ENCODE peak calls at places on chromosomes 4 and X, in eight cellular contexts. T, I, N, J, Q, E, F and P are unnamed samples. For H3K4me1, the result is how much of the 10 kb centered on the place peaks cover.

GRCh38 chrX:13473666-13474516 is 95.5 kb upstream of the EGFL6 start:
- DNase-seq in T (peak), I (no peak), N (no peak), J (no peak), Q (no peak), E (no peak), F (no peak), P (peak)

GRCh38 chrX:133413218-133413925 is 1.9 kb downstream of the GPC4 start:
- DNase-seq in T (no peak), I (no peak), N (no peak), J (peak), Q (no peak), E (no peak), F (no peak), P (no peak)

GRCh38 chrX:56764975-56765791 is 36.1 kb downstream of the NBDY start:
- DNase-seq in T (peak), I (no peak), N (no peak), J (no peak), Q (no peak), E (no peak), F (no peak), P (no peak)

GRCh38 chr4:40718571-40718970 is 31.2 kb upstream of the NSUN7 start:
- DNase-seq in T (peak), I (no peak), N (no peak), J (no peak), Q (no peak), E (peak), F (peak), P (no peak)

GRCh38 chrX:22135171-22135711 is 103.1 kb downstream of the PHEX start:
- DNase-seq in T (peak), I (no peak), N (no peak), J (no peak), Q (peak), E (no peak), F (no peak), P (peak)

GRCh38 chr4:26459756-26460530 is 30.3 kb downstream of the CCKAR start:
- DNase-seq in T (no peak), I (no peak), N (no peak), J (no peak), Q (no peak), E (no peak), F (no peak), P (no peak)

GRCh38 chrX:53047228-53047627 is 1.4 kb upstream of the GPR173 start:
- DNase-seq in T (no peak), I (no peak), N (no peak), J (no peak), Q (peak), E (no peak), F (no peak), P (no peak)

GRCh38 chrX:10582945-10583344 is 37.4 kb downstream of the MID1 start:
- DNase-seq in T (no peak), I (no peak), N (no peak), J (no peak), Q (no peak), E (no peak), F (no peak), P (peak)

GRCh38 chr4:143768007-143768591 is 67.6 kb upstream of the FREM3 start:
- DNase-seq in T (no peak), I (no peak), N (no peak), J (no peak), Q (no peak), E (no peak), F (no peak), P (peak)

GRCh38 chr4:166301266-166301665 is 428.2 kb downstream of the TLL1 start:
- DNase-seq in T (no peak), I (no peak), N (no peak), J (no peak), Q (no peak), E (no peak), F (no peak), P (no peak)

GRCh38 chr4:153934689-153935017 is 145.8 kb upstream of the SFRP2 start:
- DNase-seq in T (no peak), I (no peak), N (no peak), J (no peak), Q (no peak), E (no peak), F (no peak), P (no peak)

GRCh38 chr4:15241946-15242345 is 185.9 kb upstream of the C1QTNF7 start:
- DNase-seq in T (no peak), I (no peak), N (no peak), J (no peak), Q (no peak), E (no peak), F (no peak), P (no peak)

GRCh38 chr4:8320386-8320750 is 50.8 kb downstream of the HTRA3 start:
- DNase-seq in T (no peak), I (peak), N (no peak), J (no peak), Q (no peak), E (no peak), F (no peak), P (no peak)

GRCh38 chrX:65985922-65986588 is 53.8 kb downstream of the VSIG4 start:
- DNase-seq in T (peak), I (peak), N (no peak), J (peak), Q (no peak), E (peak), F (peak), P (peak)

GRCh38 chr4:10577018-10577417 is 107.5 kb downstream of the CLNK start:
- DNase-seq in T (peak), I (no peak), N (no peak), J (no peak), Q (no peak), E (no peak), F (no peak), P (no peak)

GRCh38 chr4:56465599-56466295 is 1.7 kb upstream of the SRP72 start:
- DNase-seq in T (peak), I (no peak), N (no peak), J (no peak), Q (no peak), E (no peak), F (peak), P (no peak)

GRCh38 chr4:145731026-145731425 is 51.1 kb downstream of the C4orf51 start:
- DNase-seq in T (no peak), I (no peak), N (no peak), J (no peak), Q (peak), E (peak), F (peak), P (peak)

GRCh38 chrX:118062048-118062789 is 54.4 kb downstream of the KLHL13 start:
- DNase-seq in T (no peak), I (no peak), N (no peak), J (no peak), Q (no peak), E (no peak), F (no peak), P (no peak)

GRCh38 chr4:103012085-103012484 is 7.4 kb downstream of the SLC9B1 start:
- DNase-seq in T (no peak), I (no peak), N (no peak), J (no peak), Q (no peak), E (peak), F (peak), P (peak)

GRCh38 chrX:40207626-40208025 is 109.9 kb upstream of the BCOR start:
- DNase-seq in T (no peak), I (no peak), N (no peak), J (no peak), Q (no peak), E (no peak), F (peak), P (no peak)

GRCh38 chrX:32929040-32929439 is 282.3 kb downstream of the DMD start:
- DNase-seq in T (no peak), I (no peak), N (no peak), J (no peak), Q (peak), E (no peak), F (no peak), P (no peak)

GRCh38 chr4:52370576-52370975 is 288.5 kb downstream of the USP46 start:
- DNase-seq in T (no peak), I (no peak), N (no peak), J (no peak), Q (no peak), E (no peak), F (no peak), P (no peak)

GRCh38 chr4:53656421-53656981 is 65.2 kb upstream of the LNX1 start:
- DNase-seq in T (no peak), I (no peak), N (no peak), J (peak), Q (no peak), E (no peak), F (no peak), P (no peak)

GRCh38 chr4:24885342-24885741 is 27.5 kb downstream of the CCDC149 start:
- DNase-seq in T (no peak), I (no peak), N (no peak), J (no peak), Q (no peak), E (no peak), F (no peak), P (peak)

GRCh38 chr4:153809307-153809706 is 20.4 kb upstream of the SFRP2 start:
- DNase-seq in T (peak), I (no peak), N (no peak), J (no peak), Q (no peak), E (no peak), F (peak), P (no peak)

GRCh38 chr4:164977243-164978164 is at the start of gene TRIM61:
- DNase-seq in T (peak), I (no peak), N (peak), J (peak), Q (peak), E (no peak), F (no peak), P (peak)

GRCh38 chr4:6394671-6395081 is 77.7 kb downstream of the PPP2R2C start:
- DNase-seq in T (no peak), I (no peak), N (no peak), J (no peak), Q (no peak), E (no peak), F (no peak), P (no peak)

GRCh38 chr4:6392407-6392806 is 80.0 kb downstream of the PPP2R2C start:
- DNase-seq in T (no peak), I (no peak), N (no peak), J (no peak), Q (no peak), E (no peak), F (no peak), P (no peak)

GRCh38 chr4:6393066-6393465 is 79.3 kb downstream of the PPP2R2C start:
- DNase-seq in T (no peak), I (no peak), N (no peak), J (no peak), Q (no peak), E (no peak), F (no peak), P (no peak)

GRCh38 chr4:6395466-6396228 is 76.8 kb downstream of the PPP2R2C start:
- DNase-seq in T (no peak), I (no peak), N (no peak), J (no peak), Q (no peak), E (no peak), F (no peak), P (no peak)

DNA sequence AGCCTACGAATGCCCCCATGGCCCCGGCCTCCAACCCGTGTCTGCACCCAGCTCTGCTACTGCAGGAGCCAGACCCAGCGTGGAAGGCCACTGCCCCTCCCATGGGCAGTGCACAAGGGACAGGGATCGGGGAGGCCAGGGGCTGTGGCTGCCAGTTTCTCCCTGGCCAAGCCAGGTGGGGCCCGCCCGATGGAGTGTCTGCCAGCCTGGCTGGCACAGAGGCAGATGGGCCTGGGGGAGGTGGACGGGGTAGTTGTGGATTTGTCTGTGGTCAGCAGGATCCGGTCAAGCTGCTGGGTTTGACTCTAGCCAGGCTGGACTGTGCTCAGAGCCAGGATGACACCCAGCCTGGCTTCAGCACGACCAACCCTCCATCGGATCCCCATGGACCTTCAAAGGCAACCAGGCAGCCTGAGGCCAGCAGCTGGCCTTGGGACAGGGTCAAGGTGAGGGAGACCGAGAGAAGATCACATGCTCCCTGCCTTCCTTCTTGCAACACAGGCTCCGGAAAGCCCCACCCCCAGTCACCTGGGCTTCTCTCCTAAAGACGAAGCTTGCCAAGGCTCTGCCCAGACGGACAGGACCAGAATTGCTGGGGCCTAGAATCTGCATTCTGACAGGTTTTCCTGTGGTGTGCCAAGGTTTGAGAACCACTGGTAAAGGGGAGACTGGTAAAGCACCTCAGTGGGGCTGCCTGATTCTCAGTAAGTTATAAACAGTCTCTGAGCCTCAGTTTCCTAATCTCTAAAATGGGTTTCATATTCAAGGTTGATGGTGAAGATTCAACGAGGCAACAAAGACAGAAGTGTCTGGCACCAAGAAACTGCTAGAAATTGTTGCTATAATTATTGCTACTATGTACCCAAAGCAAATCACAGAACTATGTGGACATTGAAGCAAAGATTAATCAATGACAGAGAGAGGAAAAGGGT is 78.6 kb downstream of the PPP2R2C start:
- DNase-seq in T (no peak), I (no peak), N (no peak), J (no peak), Q (no peak), E (no peak), F (no peak), P (no peak)
- H3K4me1 ChIP-seq in T (under half), I (under half), N (under half), J (under half), Q (under half), E (under half), F (under half), P (under half)

GRCh38 chr4:184804621-184805020 is 21.1 kb downstream of the ACSL1 start:
- DNase-seq in T (no peak), I (no peak), N (no peak), J (no peak), Q (no peak), E (no peak), F (no peak), P (no peak)

GRCh38 chr4:184803133-184803532 is 22.6 kb downstream of the ACSL1 start:
- DNase-seq in T (no peak), I (no peak), N (no peak), J (no peak), Q (no peak), E (no peak), F (no peak), P (no peak)

GRCh38 chr4:184801781-184802180 is 24.0 kb downstream of the ACSL1 start:
- DNase-seq in T (no peak), I (no peak), N (no peak), J (no peak), Q (no peak), E (no peak), F (no peak), P (peak)

GRCh38 chr4:184803884-184804283 is 21.9 kb downstream of the ACSL1 start:
- DNase-seq in T (no peak), I (no peak), N (no peak), J (no peak), Q (no peak), E (no peak), F (no peak), P (no peak)

DNA sequence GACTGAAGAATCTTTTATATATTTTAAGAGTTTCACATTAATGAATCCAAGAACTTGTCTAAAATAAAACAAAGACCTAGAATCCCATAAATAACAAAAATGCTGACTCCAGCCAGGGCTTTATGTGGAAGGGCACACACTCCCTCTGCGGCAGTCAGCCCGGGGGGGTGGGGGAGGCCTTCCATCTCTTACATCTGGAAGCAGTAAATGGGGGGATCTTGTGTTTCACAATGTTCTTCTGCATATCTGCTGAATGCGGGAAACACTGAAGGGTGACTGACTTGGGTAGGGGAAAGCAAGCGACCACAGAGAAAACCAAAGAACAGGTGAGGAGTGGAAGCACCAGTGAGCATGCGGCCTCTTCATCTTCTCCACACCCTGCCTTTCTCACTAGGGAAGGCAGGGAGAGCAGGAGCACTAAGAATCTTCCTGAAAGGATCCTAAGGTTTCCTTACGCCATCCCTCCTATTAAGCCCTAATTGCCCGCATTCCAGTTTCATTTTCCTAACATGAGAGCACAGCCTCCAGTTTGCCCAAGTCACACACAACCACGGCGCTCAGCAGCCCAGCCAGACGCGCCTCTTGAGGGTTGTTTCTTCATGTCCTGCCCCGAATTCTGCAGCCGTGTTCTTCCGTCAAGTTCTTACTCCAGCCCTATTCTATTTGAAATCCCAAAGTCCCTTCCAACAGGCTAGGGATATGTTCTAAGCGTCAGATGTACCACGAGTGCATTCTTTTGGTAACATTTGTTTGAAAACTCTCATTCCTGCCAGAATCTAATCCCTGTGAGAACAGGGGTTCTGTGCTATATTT is 23.4 kb downstream of the ACSL1 start:
- DNase-seq in T (no peak), I (no peak), N (no peak), J (no peak), Q (no peak), E (no peak), F (no peak), P (peak)
- H3K4me1 ChIP-seq in T (under half), I (under half), N (under half), J (under half), Q (under half), E (under half), F (under half), P (under half)

GRCh38 chr4:88017516-88018302 is 10.3 kb downstream of the PKD2 start:
- DNase-seq in T (no peak), I (no peak), N (no peak), J (no peak), Q (no peak), E (no peak), F (no peak), P (peak)

GRCh38 chr4:88012652-88013051 is 5.2 kb downstream of the PKD2 start:
- DNase-seq in T (no peak), I (no peak), N (no peak), J (no peak), Q (no peak), E (no peak), F (no peak), P (no peak)

GRCh38 chr4:88014506-88014905 is 7.1 kb downstream of the PKD2 start:
- DNase-seq in T (no peak), I (no peak), N (no peak), J (no peak), Q (no peak), E (no peak), F (no peak), P (no peak)

GRCh38 chr4:88018471-88018870 is 11.0 kb downstream of the PKD2 start:
- DNase-seq in T (no peak), I (no peak), N (peak), J (peak), Q (no peak), E (no peak), F (no peak), P (peak)

GRCh38 chr4:88015659-88016295 is 8.3 kb downstream of the PKD2 start:
- DNase-seq in T (no peak), I (no peak), N (no peak), J (no peak), Q (no peak), E (no peak), F (no peak), P (no peak)
- H3K4me1 ChIP-seq in T (under half), I (under half), N (under half), J (under half), Q (under half), E (under half), F (under half), P (under half)

GRCh38 chr4:13516315-13516860 is 27.9 kb downstream of the NKX3-2 start:
- DNase-seq in T (no peak), I (no peak), N (no peak), J (no peak), Q (no peak), E (no peak), F (no peak), P (no peak)
- H3K4me1 ChIP-seq in T (under half), I (under half), N (under half), J (under half), Q (under half), E (under half), F (under half), P (under half)

GRCh38 chrX:103727115-103727514 is 16.4 kb downstream of the TMEM31 start:
- DNase-seq in T (no peak), I (no peak), N (no peak), J (no peak), Q (no peak), E (no peak), F (no peak), P (no peak)
- H3K4me1 ChIP-seq in T (under half), I (under half), N (under half), J (under half), Q (under half), E (under half), F (under half), P (under half)

GRCh38 chrX:70636218-70636617 is 191.6 kb downstream of the DLG3 start:
- DNase-seq in T (no peak), I (no peak), N (no peak), J (no peak), Q (no peak), E (no peak), F (no peak), P (no peak)

GRCh38 chrX:70635669-70636068 is 191.0 kb downstream of the DLG3 start:
- DNase-seq in T (no peak), I (no peak), N (no peak), J (no peak), Q (no peak), E (no peak), F (no peak), P (no peak)

GRCh38 chrX:70635227-70635626 is 190.6 kb downstream of the DLG3 start:
- DNase-seq in T (no peak), I (no peak), N (no peak), J (no peak), Q (no peak), E (no peak), F (no peak), P (no peak)
- H3K4me1 ChIP-seq in T (under half), I (under half), N (under half), J (under half), Q (under half), E (under half), F (under half), P (under half)

DNA sequence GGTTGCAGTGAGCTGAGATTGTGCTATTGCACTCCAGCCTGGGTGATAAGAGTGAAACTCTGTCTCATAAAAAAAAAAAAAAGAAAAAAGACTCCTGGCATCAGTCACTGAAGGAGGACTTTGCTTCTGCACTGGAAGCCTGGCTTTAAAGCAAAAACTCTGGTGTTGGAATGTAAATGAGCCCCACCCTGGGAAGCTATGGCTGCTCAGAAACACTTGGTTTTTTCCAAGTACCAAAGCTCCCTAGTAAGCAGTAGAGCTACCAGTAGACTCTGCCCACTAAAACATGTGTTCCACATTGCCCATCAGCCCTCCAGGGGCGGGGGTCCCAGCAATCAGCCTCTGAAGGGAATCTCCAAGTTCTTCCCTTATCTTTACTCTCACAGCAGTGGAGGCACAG is 154.4 kb downstream of the SHROOM3 start:
- DNase-seq in T (no peak), I (no peak), N (no peak), J (no peak), Q (no peak), E (no peak), F (peak), P (peak)
- H3K4me1 ChIP-seq in T (under half), I (under half), N (under half), J (under half), Q (under half), E (under half), F (under half), P (under half)